ENCODE peak calls at places on chromosome 21, in five cellular contexts. One of them, this sample, is unnamed.
A peak's percentile ranks its signal among the peaks of the same experiment; 100 is the strongest.

GRCh38 chr21:16534408-16535099 is 804.8 kb downstream of the USP25 start:
- DNase-seq in GM12865: no peak
- DNase-seq in fibroblast of lung: peak; percentile 87
- DNase-seq in K562: no peak
- DNase-seq in astrocyte: peak; percentile 85
- DNase-seq in this sample: peak; percentile 51

GRCh38 chr21:42534361-42534900 is 20.8 kb downstream of the SLC37A1 start:
- DNase-seq in fibroblast of lung: no peak
- DNase-seq in GM12865: peak; percentile 17
- DNase-seq in astrocyte: no peak
- DNase-seq in K562: no peak
- DNase-seq in this sample: no peak

GRCh38 chr21:40548134-40548533 is 298.8 kb downstream of the DSCAM start:
- DNase-seq in GM12865: no peak
- DNase-seq in K562: no peak
- DNase-seq in fibroblast of lung: no peak
- DNase-seq in astrocyte: no peak
- DNase-seq in this sample: no peak

GRCh38 chr21:34913786-34914185 is 135.3 kb downstream of the RUNX1 start:
- DNase-seq in K562: no peak
- DNase-seq in astrocyte: no peak
- DNase-seq in GM12865: no peak
- DNase-seq in fibroblast of lung: peak; percentile 61
- DNase-seq in this sample: no peak

GRCh38 chr21:42193721-42194120 is 25.2 kb upstream of the ABCG1 start:
- DNase-seq in fibroblast of lung: no peak
- DNase-seq in K562: no peak
- DNase-seq in astrocyte: no peak
- DNase-seq in GM12865: no peak
- DNase-seq in this sample: no peak

GRCh38 chr21:42187976-42188653 is 30.8 kb upstream of the ABCG1 start:
- DNase-seq in K562: no peak
- DNase-seq in astrocyte: peak; percentile 13
- DNase-seq in fibroblast of lung: no peak
- DNase-seq in GM12865: peak; percentile 94
- DNase-seq in this sample: no peak

GRCh38 chr21:42941696-42942085 is 16.3 kb upstream of the ERVH48-1 start:
- DNase-seq in fibroblast of lung: no peak
- DNase-seq in astrocyte: no peak
- DNase-seq in K562: no peak
- DNase-seq in GM12865: no peak
- DNase-seq in this sample: no peak

GRCh38 chr21:17784604-17785402 is 34.4 kb downstream of the C21orf91 start:
- DNase-seq in GM12865: peak; percentile 93
- DNase-seq in fibroblast of lung: no peak
- DNase-seq in K562: no peak
- DNase-seq in astrocyte: peak; percentile 77
- DNase-seq in this sample: no peak

GRCh38 chr21:41283211-41283818 is 33.3 kb upstream of the FAM3B start:
- DNase-seq in fibroblast of lung: peak; percentile 92
- DNase-seq in astrocyte: peak; percentile 63
- DNase-seq in GM12865: peak; percentile 79
- DNase-seq in K562: peak; percentile 62
- DNase-seq in this sample: peak; percentile 69

GRCh38 chr21:41581592-41582228 is 73.8 kb upstream of the TMPRSS2 start:
- DNase-seq in K562: no peak
- DNase-seq in GM12865: no peak
- DNase-seq in fibroblast of lung: no peak
- DNase-seq in astrocyte: no peak
- DNase-seq in this sample: no peak

GRCh38 chr21:38092033-38092432 is 164.8 kb upstream of the KCNJ15 start:
- DNase-seq in K562: peak; percentile 29
- DNase-seq in GM12865: no peak
- DNase-seq in fibroblast of lung: no peak
- DNase-seq in astrocyte: no peak
- DNase-seq in this sample: no peak
- TF ChIP-seq CTCF in K562: no peak
- TF ChIP-seq CTCF in GM12865: no peak
- TF ChIP-seq CTCF in fibroblast of lung: no peak
- TF ChIP-seq CTCF in astrocyte: no peak
- TF ChIP-seq CTCF in this sample: no peak

GRCh38 chr21:46081022-46081861 is 16.7 kb upstream of the COL6A2 start:
- DNase-seq in GM12865: no peak
- DNase-seq in astrocyte: no peak
- DNase-seq in K562: no peak
- DNase-seq in fibroblast of lung: peak; percentile 35
- DNase-seq in this sample: no peak
- TF ChIP-seq CTCF in GM12865: no peak
- TF ChIP-seq CTCF in astrocyte: no peak
- TF ChIP-seq CTCF in K562: no peak
- TF ChIP-seq CTCF in fibroblast of lung: no peak
- TF ChIP-seq CTCF in this sample: no peak

DNA sequence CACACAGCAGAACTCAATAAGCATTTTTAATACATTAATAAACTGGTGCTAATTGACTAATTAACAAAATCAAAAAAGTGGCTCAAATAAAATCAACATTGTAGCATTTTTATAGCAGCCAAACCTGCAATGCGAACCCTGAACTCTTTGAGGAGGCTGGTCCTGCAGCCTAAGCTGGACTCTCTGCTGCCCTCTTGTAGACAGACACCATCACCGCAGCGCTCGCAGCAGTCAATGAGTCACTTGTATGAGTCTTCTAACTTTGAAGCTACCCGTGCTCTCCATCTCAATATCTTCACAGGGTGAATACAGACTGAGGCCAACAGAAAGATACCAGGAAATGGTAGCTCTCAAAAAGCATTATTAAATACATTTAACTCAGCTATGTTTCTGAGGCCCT is 9.7 kb upstream of the KRTAP7-1 start:
- DNase-seq in fibroblast of lung: no peak
- DNase-seq in GM12865: peak; percentile 40
- DNase-seq in K562: peak; percentile 17
- DNase-seq in astrocyte: no peak
- DNase-seq in this sample: no peak
- TF ChIP-seq CTCF in fibroblast of lung: no peak
- TF ChIP-seq CTCF in GM12865: peak; percentile 42
- TF ChIP-seq CTCF in K562: peak; percentile 2
- TF ChIP-seq CTCF in astrocyte: peak; percentile 13
- TF ChIP-seq CTCF in this sample: no peak

GRCh38 chr21:44461005-44461404 is 5.7 kb downstream of the LRRC3 start:
- DNase-seq in GM12865: no peak
- DNase-seq in fibroblast of lung: no peak
- DNase-seq in astrocyte: no peak
- DNase-seq in K562: no peak
- DNase-seq in this sample: no peak

GRCh38 chr21:44462090-44462833 is 7.0 kb downstream of the LRRC3 start:
- DNase-seq in astrocyte: no peak
- DNase-seq in GM12865: no peak
- DNase-seq in fibroblast of lung: no peak
- DNase-seq in K562: no peak
- DNase-seq in this sample: no peak

GRCh38 chr21:44460441-44460755 is 5.1 kb downstream of the LRRC3 start:
- DNase-seq in fibroblast of lung: no peak
- DNase-seq in GM12865: no peak
- DNase-seq in K562: no peak
- DNase-seq in astrocyte: no peak
- DNase-seq in this sample: no peak

GRCh38 chr21:44462834-44463200 is 7.5 kb downstream of the LRRC3 start:
- DNase-seq in GM12865: no peak
- DNase-seq in fibroblast of lung: no peak
- DNase-seq in astrocyte: no peak
- DNase-seq in K562: no peak
- DNase-seq in this sample: no peak

DNA sequence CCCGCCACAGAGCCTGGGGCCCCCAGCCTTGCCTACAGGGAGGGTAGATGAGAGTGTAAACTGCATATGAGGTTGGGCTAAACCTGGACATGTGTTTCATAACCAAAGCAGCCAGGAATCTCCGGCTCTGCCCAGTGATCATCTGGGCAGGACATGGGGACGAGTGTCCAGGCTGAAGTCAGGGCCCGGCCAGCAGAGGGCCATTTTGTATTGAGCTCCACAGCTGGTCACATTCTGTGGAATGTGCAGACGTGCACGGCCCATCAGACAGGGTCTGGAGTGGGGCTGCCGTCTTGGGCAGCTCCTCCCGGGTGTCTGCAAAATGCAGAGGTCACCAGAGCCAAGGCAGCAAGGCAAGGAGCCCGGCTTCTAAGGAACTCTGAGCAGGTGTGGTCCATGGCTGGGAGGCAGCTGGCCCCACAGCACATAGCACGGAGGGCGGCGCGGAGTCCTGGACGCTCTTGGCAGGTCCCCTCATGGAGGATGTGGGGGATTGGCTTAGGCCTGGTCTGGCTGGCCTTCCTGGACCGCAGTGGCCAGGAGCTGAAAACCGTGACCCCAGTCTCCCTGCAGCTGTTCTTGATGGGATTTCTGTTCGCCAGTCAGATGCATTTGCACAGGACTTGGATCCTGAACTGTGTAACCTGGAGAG is 6.3 kb downstream of the LRRC3 start:
- DNase-seq in GM12865: no peak
- DNase-seq in K562: peak; percentile 52
- DNase-seq in fibroblast of lung: no peak
- DNase-seq in astrocyte: no peak
- DNase-seq in this sample: no peak
- TF ChIP-seq CTCF in GM12865: no peak
- TF ChIP-seq CTCF in K562: peak; percentile 46
- TF ChIP-seq CTCF in fibroblast of lung: no peak
- TF ChIP-seq CTCF in astrocyte: no peak
- TF ChIP-seq CTCF in this sample: no peak

GRCh38 chr21:25036775-25037174 is 570.5 kb downstream of the MRPL39 start:
- DNase-seq in K562: no peak
- DNase-seq in GM12865: no peak
- DNase-seq in astrocyte: no peak
- DNase-seq in fibroblast of lung: no peak
- DNase-seq in this sample: no peak

GRCh38 chr21:25039461-25040380 is 567.6 kb downstream of the MRPL39 start:
- DNase-seq in fibroblast of lung: peak; percentile 53
- DNase-seq in GM12865: peak; percentile 73
- DNase-seq in astrocyte: peak; percentile 37
- DNase-seq in K562: no peak
- DNase-seq in this sample: no peak
- TF ChIP-seq CTCF in fibroblast of lung: peak; percentile 41
- TF ChIP-seq CTCF in GM12865: peak; percentile 38
- TF ChIP-seq CTCF in astrocyte: peak; percentile 22
- TF ChIP-seq CTCF in K562: no peak
- TF ChIP-seq CTCF in this sample: no peak

DNA sequence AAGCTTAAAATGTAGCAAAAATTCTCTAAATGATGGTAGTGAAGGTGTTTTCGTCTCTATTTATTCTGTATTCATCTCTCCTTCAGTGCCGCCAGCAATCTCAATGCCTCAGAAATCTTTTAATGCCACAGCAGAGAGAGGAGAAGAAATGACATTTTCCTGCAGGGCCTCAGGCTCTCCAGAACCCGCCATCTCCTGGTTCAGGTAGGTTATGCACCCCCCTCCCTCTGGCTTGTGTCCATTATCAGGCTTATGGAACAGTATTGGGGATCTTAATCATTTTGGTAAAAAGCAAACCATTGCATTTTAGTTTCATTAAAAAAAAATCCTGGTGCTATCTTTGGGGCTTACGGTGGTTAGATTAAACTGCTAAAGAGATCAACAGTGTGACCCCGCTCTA is 326.1 kb downstream of the NCAM2 start:
- DNase-seq in GM12865: no peak
- DNase-seq in fibroblast of lung: no peak
- DNase-seq in astrocyte: no peak
- DNase-seq in K562: no peak
- DNase-seq in this sample: no peak
- TF ChIP-seq CTCF in GM12865: no peak
- TF ChIP-seq CTCF in fibroblast of lung: no peak
- TF ChIP-seq CTCF in astrocyte: no peak
- TF ChIP-seq CTCF in K562: no peak
- TF ChIP-seq CTCF in this sample: no peak

DNA sequence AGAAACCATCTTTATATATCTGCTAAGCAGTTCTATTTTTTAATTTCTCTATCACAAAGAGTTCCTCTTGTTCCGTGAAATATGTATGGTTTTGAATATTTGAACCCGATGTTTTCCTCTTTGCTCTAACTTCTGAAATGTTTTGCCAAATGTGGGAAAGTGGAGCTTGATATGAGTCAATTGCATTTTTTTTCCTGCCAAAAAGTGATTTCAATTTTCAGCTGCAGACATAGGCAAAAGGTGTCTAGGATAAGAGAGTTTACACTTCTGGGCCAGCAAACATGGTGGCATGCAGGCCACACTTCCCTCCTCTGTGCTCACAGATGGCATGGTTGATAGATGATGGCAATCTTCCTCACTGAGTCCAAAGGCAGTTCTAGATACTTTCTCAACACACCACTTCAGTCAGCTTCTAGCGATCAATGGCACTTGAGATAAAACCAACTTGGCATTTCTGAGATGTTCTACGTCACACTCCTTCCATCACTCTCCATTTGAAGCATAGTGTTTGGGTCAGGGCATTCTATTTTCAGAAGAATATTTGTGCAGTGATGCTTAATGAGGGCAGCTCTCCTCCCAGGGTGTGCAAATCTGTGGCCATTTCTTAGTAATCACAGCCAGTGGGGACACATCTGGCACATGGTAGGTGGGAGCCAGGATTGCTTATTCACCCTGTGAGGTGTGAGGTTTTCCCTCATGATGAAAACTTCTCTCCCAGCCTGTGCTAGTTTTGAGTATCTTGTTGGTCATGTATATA is 54.4 kb upstream of the SCAF4 start:
- DNase-seq in K562: no peak
- DNase-seq in astrocyte: no peak
- DNase-seq in fibroblast of lung: no peak
- DNase-seq in GM12865: no peak
- DNase-seq in this sample: no peak
- TF ChIP-seq CTCF in K562: no peak
- TF ChIP-seq CTCF in astrocyte: no peak
- TF ChIP-seq CTCF in fibroblast of lung: no peak
- TF ChIP-seq CTCF in GM12865: no peak
- TF ChIP-seq CTCF in this sample: no peak